ENCODE peak calls at places on chromosomes 13 and 19, in ten cellular contexts. L is fibroblast of lung, Y is GM23338, H is lower lobe of right lung, R is choroid plexus epithelial cell, X is endothelial cell of umbilical vein, F is lower leg skin, D is kidney epithelial cell, P is fibroblast of pulmonary artery, G is brain microvascular endothelial cell. W is an unnamed sample.

GRCh38 chr13:107764012-107764411 is 451.3 kb downstream of the LIG4 start:
- DNase-seq in L (peak; percentile 58), Y (no peak), H (no peak), R (no peak), X (no peak), F (no peak), D (no peak), P (no peak), G (no peak), W (no peak)

GRCh38 chr13:49936943-49937273 is 768 bp upstream of the SPRYD7 start:
- DNase-seq in L (no peak), Y (peak; percentile 60), H (no peak), R (no peak), X (no peak), F (no peak), D (no peak), P (no peak), G (no peak), W (no peak)

GRCh38 chr13:113981201-113981605 is 7.3 kb upstream of the C13orf46 start:
- DNase-seq in L (no peak), Y (no peak), H (peak; percentile 90), R (peak; percentile 76), X (no peak), F (peak; percentile 94), D (peak; percentile 42), P (no peak), G (no peak), W (no peak)

GRCh38 chr13:38950987-38951386 is 39.6 kb downstream of the STOML3 start:
- DNase-seq in L (no peak), Y (no peak), H (no peak), R (no peak), X (peak; percentile 3), F (no peak), D (no peak), P (no peak), G (no peak), W (no peak)

GRCh38 chr13:84563611-84564010 is 681.3 kb upstream of the SLITRK1 start:
- DNase-seq in L (no peak), Y (no peak), H (no peak), R (no peak), X (no peak), F (no peak), D (no peak), P (no peak), G (no peak), W (no peak)

GRCh38 chr13:39353988-39354387 is 249.0 kb downstream of the LHFPL6 start:
- DNase-seq in L (peak; percentile 21), Y (no peak), H (no peak), R (peak; percentile 80), X (no peak), F (no peak), D (no peak), P (peak; percentile 49), G (peak; percentile 57), W (peak; percentile 60)

GRCh38 chr19:28843771-28844492 is 369.0 kb downstream of the UQCRFS1 start:
- DNase-seq in L (no peak), Y (no peak), H (no peak), R (no peak), X (no peak), F (no peak), D (no peak), P (no peak), G (no peak), W (no peak)

GRCh38 chr13:97191615-97192014 is 30.5 kb upstream of the MBNL2 start:
- DNase-seq in L (no peak), Y (no peak), H (no peak), R (no peak), X (no peak), F (no peak), D (no peak), P (no peak), G (no peak), W (no peak)

DNA sequence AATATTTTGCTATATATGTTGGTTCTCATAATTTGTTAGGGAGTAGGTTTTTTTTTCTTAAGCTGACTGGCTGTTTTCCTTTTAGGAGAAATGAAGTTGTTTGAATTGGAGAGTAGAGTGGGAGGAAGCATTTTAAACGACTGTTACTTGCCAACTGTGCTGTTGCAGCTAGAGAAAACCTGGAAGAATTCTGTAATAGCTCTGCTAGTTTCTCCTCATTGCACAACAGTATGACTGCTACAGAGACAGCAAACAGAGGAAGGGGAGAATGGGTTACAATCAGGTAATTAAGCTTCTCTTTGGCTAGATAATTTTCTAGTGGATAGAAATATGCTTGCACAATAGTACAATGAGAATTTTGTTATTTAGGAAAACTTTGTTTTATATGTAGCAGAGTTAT is 222.3 kb downstream of the KCTD12 start:
- DNase-seq in L (peak; percentile 72), Y (no peak), H (no peak), R (peak; percentile 76), X (no peak), F (no peak), D (no peak), P (peak; percentile 72), G (no peak), W (peak; percentile 76)
- TF ChIP-seq CTCF in L (no peak), Y (no peak), H (no peak), R (no peak), X (no peak), F (no peak), D (no peak), P (no peak), G (no peak), W (no peak)

DNA sequence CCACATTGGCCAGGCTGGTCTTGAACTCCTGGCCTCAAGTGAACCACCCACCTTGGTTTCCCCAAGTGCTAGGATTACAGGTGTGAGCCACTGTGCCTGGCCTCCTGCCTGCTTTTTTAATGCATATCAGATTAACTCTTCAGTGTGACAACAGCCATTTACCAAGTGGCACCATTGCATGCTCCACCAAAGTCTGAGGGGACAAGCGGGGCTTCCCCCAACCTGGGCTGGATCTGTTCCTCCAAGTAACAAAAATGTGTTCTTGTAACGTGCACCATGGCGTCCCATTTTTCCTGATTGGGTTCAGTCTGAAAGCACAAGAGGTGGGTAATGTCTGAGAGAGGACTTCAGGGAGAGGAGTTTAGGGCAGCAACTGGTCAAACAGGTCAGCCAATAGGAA is 77.8 kb downstream of the TEX29 start:
- DNase-seq in L (no peak), Y (no peak), H (no peak), R (no peak), X (no peak), F (peak; percentile 61), D (no peak), P (no peak), G (no peak), W (no peak)
- H3K4me3 ChIP-seq in L (no peak overlapping the region), Y (no peak overlapping the region), H (no peak overlapping the region), R (no peak overlapping the region), X (no peak overlapping the region), F (no peak overlapping the region), D (no peak overlapping the region), P (no peak overlapping the region), G (no peak overlapping the region), W (no peak overlapping the region)

GRCh38 chr19:49614096-49614857 is 23.3 kb downstream of the PRR12 start:
- DNase-seq in L (peak; percentile 80), Y (no peak), H (no peak), R (peak; percentile 74), X (peak; percentile 94), F (no peak), D (peak; percentile 55), P (peak; percentile 78), G (peak; percentile 85), W (peak; percentile 79)
- TF ChIP-seq CTCF in L (no peak), Y (no peak), H (no peak), R (peak; percentile 48), X (peak; percentile 13), F (no peak), D (no peak), P (peak; percentile 9), G (peak; percentile 64), W (peak; percentile 32)

GRCh38 chr19:18789422-18789832 is 1.7 kb downstream of the COMP start:
- DNase-seq in L (no peak), Y (no peak), H (no peak), R (no peak), X (no peak), F (no peak), D (no peak), P (no peak), G (no peak), W (no peak)
- H3K4me3 ChIP-seq in L (no peak overlapping the region), Y (peak overlapping the region; percentile 67), H (peak overlapping the region; percentile 39), R (no peak overlapping the region), X (no peak overlapping the region), F (no peak overlapping the region), D (no peak overlapping the region), P (no peak overlapping the region), G (no peak overlapping the region), W (no peak overlapping the region)

GRCh38 chr19:16778796-16779411 is 50.3 kb upstream of the SIN3B start:
- DNase-seq in L (peak; percentile 57), Y (peak; percentile 87), H (peak; percentile 69), R (peak; percentile 75), X (peak; percentile 59), F (no peak), D (peak; percentile 21), P (peak; percentile 72), G (peak; percentile 67), W (peak; percentile 48)
- TF ChIP-seq CTCF in L (peak; percentile 40), Y (peak; percentile 86), H (peak; percentile 50), R (peak; percentile 79), X (peak; percentile 80), F (no peak), D (peak; percentile 62), P (peak; percentile 69), G (peak; percentile 81), W (peak; percentile 65)

DNA sequence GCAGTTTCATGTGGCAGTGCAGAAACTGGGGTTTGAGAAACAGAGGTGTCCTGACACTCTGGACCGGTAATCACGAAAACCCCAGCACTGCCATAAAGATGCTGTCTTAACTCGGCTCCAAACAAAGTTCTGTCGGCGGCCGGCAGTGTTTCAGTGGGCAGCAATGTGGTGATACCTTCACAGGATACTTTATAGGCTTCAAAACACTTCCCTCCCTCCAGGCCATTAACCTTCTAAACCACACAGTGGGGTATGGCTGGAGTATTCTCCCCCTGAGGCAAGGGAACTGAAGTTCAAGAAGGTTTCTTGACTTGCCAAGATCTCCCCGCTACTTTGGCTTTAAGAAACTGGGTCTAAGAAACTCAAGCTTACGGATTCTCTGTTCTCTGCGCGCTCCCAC is 1.1 kb downstream of the RUBCNL start:
- DNase-seq in L (no peak), Y (peak; percentile 32), H (no peak), R (no peak), X (no peak), F (no peak), D (no peak), P (no peak), G (no peak), W (no peak)
- H3K4me3 ChIP-seq in L (no peak overlapping the region), Y (peak overlapping the region; percentile 85), H (peak overlapping the region; percentile 59), R (no peak overlapping the region), X (no peak overlapping the region), F (no peak overlapping the region), D (no peak overlapping the region), P (no peak overlapping the region), G (no peak overlapping the region), W (no peak overlapping the region)

DNA sequence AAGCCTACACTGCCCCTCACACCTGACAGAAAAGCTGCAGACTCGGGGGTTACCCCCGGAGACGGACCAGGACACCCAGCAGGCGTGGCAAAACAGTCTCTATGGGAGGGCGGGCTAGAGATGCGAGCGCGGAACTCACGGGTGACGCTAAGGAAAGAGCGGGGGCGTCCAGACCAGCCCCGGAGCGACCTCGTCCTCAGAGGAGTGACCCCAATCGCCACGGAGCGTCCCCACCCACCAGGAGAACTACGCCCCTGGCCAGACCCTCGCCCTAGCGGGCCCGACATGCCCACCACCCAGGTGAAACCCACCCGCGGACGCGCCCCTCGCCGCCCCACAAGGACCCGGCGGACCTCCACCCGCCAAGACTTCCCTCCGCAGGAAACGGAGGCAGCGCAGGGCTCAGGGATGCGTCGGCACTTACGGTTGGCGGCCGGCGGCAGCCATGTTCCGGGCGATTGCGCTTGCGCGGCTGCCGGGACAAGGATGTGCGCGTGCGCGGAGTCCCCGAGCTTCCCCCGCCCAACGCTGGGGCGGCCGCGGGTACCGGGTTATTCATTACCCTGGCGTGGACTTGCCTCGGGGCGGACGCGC is at the start of gene ZNF329:
- DNase-seq in L (peak; percentile 80), Y (peak; percentile 89), H (peak; percentile 85), R (peak; percentile 82), X (peak; percentile 88), F (peak; percentile 95), D (peak; percentile 32), P (peak; percentile 85), G (peak; percentile 76), W (peak; percentile 79)
- TF ChIP-seq CTCF in L (no peak), Y (no peak), H (no peak), R (no peak), X (no peak), F (no peak), D (no peak), P (no peak), G (no peak), W (no peak)

W was measured in fibroblast of the aortic adventitia.